ENCODE peak calls at places on chromosomes 16 and 17, in eight cellular contexts. One of them, this sample, is unnamed.

GRCh38 chr17:44363613-44364159 is at the start of gene FAM171A2:
- DNase-seq in transverse colon: peak
- DNase-seq in nucleus accumbens: peak
- DNase-seq in NCI-H1092: peak
- DNase-seq in lung microvascular endothelial cell: peak
- DNase-seq in CD4-positive, alpha-beta T cell: peak
- DNase-seq in aorta: peak
- DNase-seq in suprapubic skin: peak
- DNase-seq in this sample: peak

GRCh38 chr16:28189237-28189636 is 22.5 kb downstream of the XPO6 start:
- DNase-seq in transverse colon: no peak
- DNase-seq in nucleus accumbens: no peak
- DNase-seq in NCI-H1092: no peak
- DNase-seq in lung microvascular endothelial cell: peak
- DNase-seq in CD4-positive, alpha-beta T cell: no peak
- DNase-seq in aorta: no peak
- DNase-seq in suprapubic skin: no peak
- DNase-seq in this sample: no peak

GRCh38 chr16:12802661-12803060 is 1.0 kb downstream of the CPPED1 start:
- DNase-seq in transverse colon: no peak
- DNase-seq in nucleus accumbens: no peak
- DNase-seq in NCI-H1092: no peak
- DNase-seq in lung microvascular endothelial cell: no peak
- DNase-seq in CD4-positive, alpha-beta T cell: no peak
- DNase-seq in aorta: no peak
- DNase-seq in suprapubic skin: no peak
- DNase-seq in this sample: no peak

GRCh38 chr17:77602062-77602746 is 356.3 kb upstream of the TNRC6C start:
- DNase-seq in transverse colon: peak
- DNase-seq in nucleus accumbens: no peak
- DNase-seq in NCI-H1092: no peak
- DNase-seq in lung microvascular endothelial cell: no peak
- DNase-seq in CD4-positive, alpha-beta T cell: no peak
- DNase-seq in aorta: peak
- DNase-seq in suprapubic skin: peak
- DNase-seq in this sample: no peak

GRCh38 chr17:11495616-11496015 is 102.7 kb upstream of the DNAH9 start:
- DNase-seq in transverse colon: no peak
- DNase-seq in nucleus accumbens: no peak
- DNase-seq in NCI-H1092: no peak
- DNase-seq in lung microvascular endothelial cell: no peak
- DNase-seq in CD4-positive, alpha-beta T cell: no peak
- DNase-seq in aorta: no peak
- DNase-seq in suprapubic skin: no peak
- DNase-seq in this sample: no peak

GRCh38 chr17:57649191-57649590 is 95.9 kb downstream of the CCDC182 start:
- DNase-seq in transverse colon: no peak
- DNase-seq in nucleus accumbens: no peak
- DNase-seq in NCI-H1092: no peak
- DNase-seq in lung microvascular endothelial cell: no peak
- DNase-seq in CD4-positive, alpha-beta T cell: no peak
- DNase-seq in aorta: no peak
- DNase-seq in suprapubic skin: no peak
- DNase-seq in this sample: no peak

GRCh38 chr17:77279448-77280303 is 138.9 kb downstream of the SEC14L1 start:
- DNase-seq in transverse colon: peak
- DNase-seq in nucleus accumbens: no peak
- DNase-seq in NCI-H1092: no peak
- DNase-seq in lung microvascular endothelial cell: peak
- DNase-seq in CD4-positive, alpha-beta T cell: no peak
- DNase-seq in aorta: no peak
- DNase-seq in suprapubic skin: no peak
- DNase-seq in this sample: no peak

GRCh38 chr16:11370084-11370931 is 25.0 kb downstream of the RMI2 start:
- DNase-seq in transverse colon: no peak
- DNase-seq in nucleus accumbens: no peak
- DNase-seq in NCI-H1092: no peak
- DNase-seq in lung microvascular endothelial cell: no peak
- DNase-seq in CD4-positive, alpha-beta T cell: no peak
- DNase-seq in aorta: no peak
- DNase-seq in suprapubic skin: no peak
- DNase-seq in this sample: no peak

GRCh38 chr16:83199012-83199411 is 572.2 kb downstream of the CDH13 start:
- DNase-seq in transverse colon: no peak
- DNase-seq in nucleus accumbens: no peak
- DNase-seq in NCI-H1092: no peak
- DNase-seq in lung microvascular endothelial cell: no peak
- DNase-seq in CD4-positive, alpha-beta T cell: no peak
- DNase-seq in aorta: no peak
- DNase-seq in suprapubic skin: no peak
- DNase-seq in this sample: no peak

GRCh38 chr17:78875331-78875730 is 27.7 kb downstream of the CEP295NL start:
- DNase-seq in transverse colon: no peak
- DNase-seq in nucleus accumbens: no peak
- DNase-seq in NCI-H1092: no peak
- DNase-seq in lung microvascular endothelial cell: no peak
- DNase-seq in CD4-positive, alpha-beta T cell: no peak
- DNase-seq in aorta: no peak
- DNase-seq in suprapubic skin: no peak
- DNase-seq in this sample: no peak

GRCh38 chr16:74724820-74725549 is 24.3 kb upstream of the MLKL start:
- DNase-seq in transverse colon: no peak
- DNase-seq in nucleus accumbens: peak
- DNase-seq in NCI-H1092: no peak
- DNase-seq in lung microvascular endothelial cell: peak
- DNase-seq in CD4-positive, alpha-beta T cell: no peak
- DNase-seq in aorta: peak
- DNase-seq in suprapubic skin: no peak
- DNase-seq in this sample: no peak

GRCh38 chr17:10772425-10773380 is 31.2 kb downstream of the TMEM238L start:
- DNase-seq in transverse colon: peak
- DNase-seq in nucleus accumbens: no peak
- DNase-seq in NCI-H1092: no peak
- DNase-seq in lung microvascular endothelial cell: peak
- DNase-seq in CD4-positive, alpha-beta T cell: no peak
- DNase-seq in aorta: no peak
- DNase-seq in suprapubic skin: peak
- DNase-seq in this sample: no peak

GRCh38 chr16:4260360-4260759 is 12.5 kb downstream of the TFAP4 start:
- DNase-seq in transverse colon: peak
- DNase-seq in nucleus accumbens: no peak
- DNase-seq in NCI-H1092: peak
- DNase-seq in lung microvascular endothelial cell: no peak
- DNase-seq in CD4-positive, alpha-beta T cell: no peak
- DNase-seq in aorta: no peak
- DNase-seq in suprapubic skin: no peak
- DNase-seq in this sample: peak

GRCh38 chr17:37671813-37672544 is 28.7 kb upstream of the DDX52 start:
- DNase-seq in transverse colon: no peak
- DNase-seq in nucleus accumbens: no peak
- DNase-seq in NCI-H1092: peak
- DNase-seq in lung microvascular endothelial cell: peak
- DNase-seq in CD4-positive, alpha-beta T cell: no peak
- DNase-seq in aorta: no peak
- DNase-seq in suprapubic skin: no peak
- DNase-seq in this sample: no peak

GRCh38 chr17:13597723-13598347 is 3.9 kb downstream of the HS3ST3A1 start:
- DNase-seq in transverse colon: peak
- DNase-seq in nucleus accumbens: no peak
- DNase-seq in NCI-H1092: no peak
- DNase-seq in lung microvascular endothelial cell: peak
- DNase-seq in CD4-positive, alpha-beta T cell: no peak
- DNase-seq in aorta: no peak
- DNase-seq in suprapubic skin: no peak
- DNase-seq in this sample: peak

GRCh38 chr17:75589017-75589918 is 1.7 kb downstream of the MYO15B start:
- DNase-seq in transverse colon: peak
- DNase-seq in nucleus accumbens: peak
- DNase-seq in NCI-H1092: peak
- DNase-seq in lung microvascular endothelial cell: peak
- DNase-seq in CD4-positive, alpha-beta T cell: peak
- DNase-seq in aorta: peak
- DNase-seq in suprapubic skin: peak
- DNase-seq in this sample: peak

GRCh38 chr16:31529398-31530312 is 2.0 kb downstream of the AHSP start:
- DNase-seq in transverse colon: no peak
- DNase-seq in nucleus accumbens: no peak
- DNase-seq in NCI-H1092: no peak
- DNase-seq in lung microvascular endothelial cell: no peak
- DNase-seq in CD4-positive, alpha-beta T cell: no peak
- DNase-seq in aorta: no peak
- DNase-seq in suprapubic skin: no peak
- DNase-seq in this sample: no peak

GRCh38 chr17:45146166-45146565 is 2.1 kb upstream of the HEXIM1 start:
- DNase-seq in transverse colon: no peak
- DNase-seq in nucleus accumbens: no peak
- DNase-seq in NCI-H1092: no peak
- DNase-seq in lung microvascular endothelial cell: no peak
- DNase-seq in CD4-positive, alpha-beta T cell: no peak
- DNase-seq in aorta: peak
- DNase-seq in suprapubic skin: no peak
- DNase-seq in this sample: no peak

GRCh38 chr17:64572682-64573154 is 65.9 kb downstream of the CEP95 start:
- DNase-seq in transverse colon: no peak
- DNase-seq in nucleus accumbens: no peak
- DNase-seq in NCI-H1092: no peak
- DNase-seq in lung microvascular endothelial cell: peak
- DNase-seq in CD4-positive, alpha-beta T cell: no peak
- DNase-seq in aorta: no peak
- DNase-seq in suprapubic skin: no peak
- DNase-seq in this sample: no peak

GRCh38 chr17:7015587-7016020 is 3.2 kb downstream of the RNASEK start:
- DNase-seq in transverse colon: no peak
- DNase-seq in nucleus accumbens: no peak
- DNase-seq in NCI-H1092: no peak
- DNase-seq in lung microvascular endothelial cell: peak
- DNase-seq in CD4-positive, alpha-beta T cell: no peak
- DNase-seq in aorta: no peak
- DNase-seq in suprapubic skin: no peak
- DNase-seq in this sample: no peak

GRCh38 chr16:30535777-30536190 is 1.1 kb upstream of the ZNF747 start:
- DNase-seq in transverse colon: peak
- DNase-seq in nucleus accumbens: no peak
- DNase-seq in NCI-H1092: peak
- DNase-seq in lung microvascular endothelial cell: peak
- DNase-seq in CD4-positive, alpha-beta T cell: peak
- DNase-seq in aorta: peak
- DNase-seq in suprapubic skin: peak
- DNase-seq in this sample: peak

This sample was measured in NCI-H146.